ENCODE peak calls at places on chromosomes 11 and 22, in seven cellular contexts. R is neural progenitor cell, U is A549, J is HAP-1, P is heart right ventricle, Y is fibroblast of mammary gland, F is bronchial epithelial cell. E is an unnamed sample.

GRCh38 chr11:95908826-95909225 is 15.1 kb downstream of the MTMR2 start:
- DNase-seq in R (no peak), U (no peak), J (no peak), P (no peak), Y (peak; percentile 55), F (peak; percentile 18), E (peak; percentile 21)

GRCh38 chr11:85752890-85753581 is 57.9 kb downstream of the SYTL2 start:
- DNase-seq in R (no peak), U (no peak), J (no peak), P (no peak), Y (no peak), F (no peak), E (no peak)

GRCh38 chr11:7418916-7419315 is 66.4 kb upstream of the OLFML1 start:
- DNase-seq in R (no peak), U (no peak), J (no peak), P (no peak), Y (no peak), F (no peak), E (no peak)

GRCh38 chr11:128290106-128290840 is 297.1 kb downstream of the ETS1 start:
- DNase-seq in R (peak; percentile 70), U (peak; percentile 55), J (peak; percentile 49), P (peak; percentile 29), Y (peak; percentile 88), F (peak; percentile 69), E (peak; percentile 81)

GRCh38 chr22:26462971-26463661 is 20.5 kb downstream of the HPS4 start:
- DNase-seq in R (peak; percentile 66), U (no peak), J (no peak), P (no peak), Y (peak; percentile 34), F (peak; percentile 69), E (no peak)

GRCh38 chr22:16970446-16970845 is 37.6 kb downstream of the GAB4 start:
- DNase-seq in R (no peak), U (no peak), J (no peak), P (no peak), Y (no peak), F (no peak), E (no peak)

GRCh38 chr22:33440756-33441155 is 382.6 kb upstream of the SYN3 start:
- DNase-seq in R (no peak), U (no peak), J (no peak), P (no peak), Y (peak; percentile 5), F (no peak), E (no peak)

GRCh38 chr22:49958961-49959781 is 1.4 kb upstream of the PIM3 start:
- DNase-seq in R (peak; percentile 49), U (no peak), J (no peak), P (peak; percentile 26), Y (no peak), F (no peak), E (no peak)

GRCh38 chr11:17263803-17264202 is 12.7 kb upstream of the NUCB2 start:
- DNase-seq in R (no peak), U (no peak), J (peak; percentile 7), P (no peak), Y (peak; percentile 71), F (peak; percentile 85), E (no peak)

GRCh38 chr22:48138855-48139254 is 1376.4 kb downstream of the TBC1D22A start:
- DNase-seq in R (no peak), U (no peak), J (no peak), P (no peak), Y (no peak), F (no peak), E (no peak)

GRCh38 chr11:72308226-72309073 is 64.5 kb upstream of the PHOX2A start:
- DNase-seq in R (no peak), U (no peak), J (peak; percentile 97), P (no peak), Y (peak; percentile 97), F (peak; percentile 87), E (no peak)

GRCh38 chr22:49036513-49036912 is 791.2 kb downstream of the BRD1 start:
- DNase-seq in R (no peak), U (no peak), J (no peak), P (no peak), Y (no peak), F (no peak), E (no peak)

GRCh38 chr11:2771758-2772466 is 72.1 kb upstream of the KCNQ1OT1 start:
- DNase-seq in R (no peak), U (no peak), J (no peak), P (no peak), Y (no peak), F (no peak), E (no peak)

GRCh38 chr11:93870616-93871015 is 20.2 kb upstream of the VSTM5 start:
- DNase-seq in R (no peak), U (no peak), J (no peak), P (no peak), Y (no peak), F (no peak), E (no peak)

GRCh38 chr11:132072044-132072879 is 701.8 kb downstream of the NTM start:
- DNase-seq in R (no peak), U (no peak), J (no peak), P (no peak), Y (peak; percentile 97), F (peak; percentile 98), E (no peak)

GRCh38 chr11:83720675-83721074 is 434.5 kb upstream of the CCDC90B start:
- DNase-seq in R (peak; percentile 25), U (no peak), J (no peak), P (no peak), Y (no peak), F (no peak), E (no peak)

GRCh38 chr22:19143967-19144400 is 467 bp downstream of the ESS2 start:
- DNase-seq in R (no peak), U (no peak), J (no peak), P (no peak), Y (no peak), F (peak; percentile 11), E (peak; percentile 6)

GRCh38 chr22:41526802-41527799 is 17.2 kb downstream of the POLR3H start:
- DNase-seq in R (peak; percentile 47), U (peak; percentile 66), J (no peak), P (peak; percentile 61), Y (peak; percentile 47), F (no peak), E (peak; percentile 29)

GRCh38 chr11:105244157-105244820 is 104.7 kb upstream of the CARD18 start:
- DNase-seq in R (no peak), U (peak; percentile 6), J (no peak), P (no peak), Y (peak; percentile 95), F (peak; percentile 93), E (peak; percentile 93)

GRCh38 chr11:70661763-70662501 is 263.6 kb downstream of the CTTN start:
- DNase-seq in R (peak; percentile 72), U (no peak), J (no peak), P (no peak), Y (peak; percentile 33), F (no peak), E (peak; percentile 22)

GRCh38 chr11:70662691-70663098 is 264.4 kb downstream of the CTTN start:
- DNase-seq in R (no peak), U (no peak), J (no peak), P (no peak), Y (no peak), F (no peak), E (no peak)

GRCh38 chr11:70660889-70661197 is 262.5 kb downstream of the CTTN start:
- DNase-seq in R (no peak), U (no peak), J (no peak), P (no peak), Y (no peak), F (no peak), E (no peak)

GRCh38 chr11:70663815-70664214 is 265.5 kb downstream of the CTTN start:
- DNase-seq in R (no peak), U (no peak), J (no peak), P (no peak), Y (no peak), F (no peak), E (no peak)

DNA sequence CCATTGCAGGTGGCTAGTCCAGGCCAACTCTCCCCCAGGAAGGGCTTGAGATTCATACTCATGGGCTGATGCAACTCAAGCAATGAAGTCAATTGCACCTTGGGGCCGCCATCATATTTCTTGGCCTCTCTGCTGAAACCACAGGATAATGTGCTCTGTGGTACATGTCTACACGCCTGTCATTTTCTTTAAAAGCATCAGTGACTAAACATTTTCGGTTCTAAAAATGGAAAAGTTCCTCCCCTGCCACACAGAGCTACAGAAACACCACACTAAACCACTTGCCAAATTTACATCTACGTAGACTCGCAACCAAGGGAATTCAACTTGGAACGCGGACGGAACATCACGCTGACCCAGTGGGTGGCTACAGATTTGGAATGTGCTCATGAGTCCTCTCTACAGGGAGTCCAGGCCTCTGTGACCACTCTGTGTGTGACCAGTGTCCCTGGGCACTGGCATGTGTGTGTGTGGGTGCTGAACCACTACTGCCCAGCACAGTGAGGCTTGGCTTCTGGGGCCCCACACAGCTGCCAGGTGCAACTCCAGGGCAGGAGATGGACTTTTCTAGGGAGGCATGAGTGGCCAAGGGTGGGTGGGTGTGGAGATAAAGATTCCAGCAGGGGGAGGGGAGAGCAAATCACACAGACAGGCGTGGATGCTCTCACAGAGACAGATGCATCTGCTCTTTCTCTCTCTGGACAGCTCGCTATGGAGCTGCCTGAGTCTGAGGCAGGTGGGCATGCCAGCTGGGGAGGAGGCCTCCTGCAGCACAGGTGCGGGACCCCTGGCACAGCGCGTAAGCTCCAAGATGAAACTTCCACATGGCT is 261.9 kb downstream of the CTTN start:
- DNase-seq in R (no peak), U (no peak), J (no peak), P (no peak), Y (no peak), F (no peak), E (no peak)
- H3K4me3 ChIP-seq in R (no peak overlapping the region), U (no peak overlapping the region), J (no peak overlapping the region), P (no peak overlapping the region), Y (no peak overlapping the region), F (no peak overlapping the region), E (no peak overlapping the region)

GRCh38 chr11:27469333-27469680 is 3.3 kb downstream of the LGR4 start:
- DNase-seq in R (no peak), U (no peak), J (no peak), P (no peak), Y (no peak), F (no peak), E (no peak)
- H3K4me3 ChIP-seq in R (peak overlapping the region; percentile 85), U (peak overlapping the region; percentile 89), J (peak overlapping the region; percentile 65), P (peak overlapping the region; percentile 86), Y (no peak overlapping the region), F (peak overlapping the region; percentile 19), E (peak overlapping the region; percentile 85)

DNA sequence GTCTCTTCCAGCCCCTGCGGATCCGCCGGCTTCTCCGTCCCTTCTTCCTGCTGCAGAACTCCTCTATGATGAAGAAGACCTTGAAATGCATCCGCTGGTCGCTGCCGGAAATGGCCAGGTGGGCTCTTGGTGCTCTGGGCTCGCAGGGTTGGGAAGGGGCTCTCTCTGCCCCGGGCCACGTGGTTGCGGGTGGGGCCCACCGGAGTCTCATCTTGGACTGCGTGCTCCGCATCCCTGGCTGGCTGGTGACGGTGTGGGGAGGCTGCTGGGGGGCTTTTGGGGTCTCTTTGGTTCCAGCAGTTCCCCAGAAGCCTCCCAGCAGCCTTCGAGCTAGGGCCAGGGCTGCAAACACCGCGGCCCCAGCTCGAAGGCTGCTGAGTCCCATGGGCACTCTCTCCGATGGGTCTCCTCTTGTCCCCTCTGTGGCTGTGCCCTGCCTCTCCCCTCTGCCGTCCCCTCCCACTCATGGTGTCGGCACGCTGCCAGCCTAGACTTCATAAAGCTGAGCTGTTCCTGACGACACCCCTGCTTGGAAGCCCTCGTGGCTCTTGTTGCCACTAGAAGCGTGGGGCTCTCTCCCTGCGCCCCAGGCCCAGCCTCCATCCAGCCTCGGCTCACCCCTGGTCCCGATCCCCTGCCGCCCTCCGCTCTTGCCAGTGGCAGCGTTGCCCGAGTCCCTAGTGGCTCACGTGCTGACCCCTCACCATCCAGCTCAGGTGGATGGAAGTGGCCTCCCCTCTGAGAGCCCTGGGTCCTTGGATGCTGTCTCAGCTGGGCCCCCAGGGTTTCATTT is 14.3 kb downstream of the TPCN2 start:
- DNase-seq in R (no peak), U (no peak), J (no peak), P (peak; percentile 9), Y (no peak), F (no peak), E (no peak)
- H3K4me3 ChIP-seq in R (no peak overlapping the region), U (no peak overlapping the region), J (no peak overlapping the region), P (no peak overlapping the region), Y (no peak overlapping the region), F (no peak overlapping the region), E (no peak overlapping the region)

GRCh38 chr11:64989416-64989815 is 7.4 kb downstream of the BATF2 start:
- DNase-seq in R (no peak), U (no peak), J (no peak), P (peak; percentile 27), Y (no peak), F (no peak), E (no peak)
- H3K4me3 ChIP-seq in R (no peak overlapping the region), U (no peak overlapping the region), J (no peak overlapping the region), P (peak overlapping the region; percentile 36), Y (no peak overlapping the region), F (no peak overlapping the region), E (no peak overlapping the region)